ENCODE peak calls at places on chromosomes 11 and 22, in nine cellular contexts. F, Y, N, J, E, Q, S, G and T are unnamed samples.

GRCh38 chr11:77040889-77041288 is 6.7 kb downstream of the B3GNT6 start:
- DNase-seq in F (no peak), Y (no peak), N (no peak), J (no peak), E (no peak), Q (no peak), S (no peak), G (no peak), T (no peak)

GRCh38 chr22:28951969-28952521 is 68.7 kb downstream of the ZNRF3 start:
- DNase-seq in F (no peak), Y (peak), N (peak), J (no peak), E (no peak), Q (peak), S (peak), G (no peak), T (no peak)

GRCh38 chr22:24427500-24428164 is at the start of gene ADORA2A:
- DNase-seq in F (no peak), Y (no peak), N (no peak), J (peak), E (no peak), Q (no peak), S (no peak), G (no peak), T (peak)

GRCh38 chr11:13376402-13376801 is 86.6 kb downstream of the BTBD10 start:
- DNase-seq in F (no peak), Y (no peak), N (no peak), J (no peak), E (no peak), Q (no peak), S (no peak), G (no peak), T (no peak)

GRCh38 chr11:118939948-118940598 is 14.3 kb upstream of the BCL9L start:
- DNase-seq in F (no peak), Y (no peak), N (no peak), J (peak), E (no peak), Q (no peak), S (no peak), G (no peak), T (peak)

GRCh38 chr22:25774575-25775026 is 32.6 kb downstream of the MYO18B start:
- DNase-seq in F (peak), Y (no peak), N (no peak), J (no peak), E (no peak), Q (no peak), S (no peak), G (no peak), T (no peak)

GRCh38 chr11:77467993-77468392 is 5.9 kb downstream of the PAK1 start:
- DNase-seq in F (no peak), Y (peak), N (no peak), J (no peak), E (no peak), Q (no peak), S (peak), G (no peak), T (no peak)

GRCh38 chr22:50245214-50246072 is 620 bp upstream of the TUBGCP6 start:
- DNase-seq in F (no peak), Y (no peak), N (no peak), J (no peak), E (no peak), Q (no peak), S (no peak), G (no peak), T (no peak)

GRCh38 chr11:122074022-122074421 is 42.0 kb downstream of the BLID start:
- DNase-seq in F (no peak), Y (no peak), N (no peak), J (no peak), E (no peak), Q (no peak), S (no peak), G (no peak), T (no peak)

GRCh38 chr11:118067006-118067405 is 9.9 kb upstream of the TMPRSS4 start:
- DNase-seq in F (no peak), Y (no peak), N (no peak), J (no peak), E (no peak), Q (no peak), S (no peak), G (no peak), T (no peak)

GRCh38 chr11:78208257-78209165 is 19.8 kb downstream of the USP35 start:
- DNase-seq in F (no peak), Y (peak), N (no peak), J (no peak), E (no peak), Q (peak), S (no peak), G (no peak), T (no peak)

GRCh38 chr22:24137595-24137994 is 43.7 kb upstream of the SUSD2 start:
- DNase-seq in F (no peak), Y (peak), N (peak), J (no peak), E (no peak), Q (peak), S (peak), G (no peak), T (no peak)

GRCh38 chr22:29302681-29303465 is 3.6 kb upstream of the GAS2L1 start:
- DNase-seq in F (no peak), Y (no peak), N (no peak), J (no peak), E (no peak), Q (no peak), S (no peak), G (no peak), T (no peak)

GRCh38 chr11:132715041-132715440 is 817.3 kb downstream of the OPCML start:
- DNase-seq in F (no peak), Y (no peak), N (peak), J (no peak), E (no peak), Q (peak), S (no peak), G (no peak), T (no peak)